ENCODE peak calls at places on chromosome 18, in five cellular contexts. One of them, this sample, is unnamed.

GRCh38 chr18:46283895-46284295 is 179.7 kb downstream of the HAUS1 start:
- DNase-seq in Calu3: no peak
- DNase-seq in AG04450: no peak
- DNase-seq in prostate gland: no peak
- DNase-seq in stomach: no peak
- DNase-seq in this sample: no peak

GRCh38 chr18:7607535-7608173 is 40.5 kb downstream of the PTPRM start:
- DNase-seq in Calu3: no peak
- DNase-seq in AG04450: no peak
- DNase-seq in prostate gland: no peak
- DNase-seq in stomach: no peak
- DNase-seq in this sample: no peak

GRCh38 chr18:34511435-34511834 is 198.7 kb upstream of the DTNA start:
- DNase-seq in Calu3: no peak
- DNase-seq in AG04450: no peak
- DNase-seq in prostate gland: no peak
- DNase-seq in stomach: no peak
- DNase-seq in this sample: no peak

GRCh38 chr18:27449104-27449503 is 264.0 kb upstream of the CHST9 start:
- DNase-seq in Calu3: no peak
- DNase-seq in AG04450: no peak
- DNase-seq in prostate gland: no peak
- DNase-seq in stomach: no peak
- DNase-seq in this sample: no peak

GRCh38 chr18:23453657-23454011 is 547 bp downstream of the RIOK3 start:
- DNase-seq in Calu3: peak
- DNase-seq in AG04450: no peak
- DNase-seq in prostate gland: peak
- DNase-seq in stomach: no peak
- DNase-seq in this sample: no peak

GRCh38 chr18:23662309-23663263 is at the start of gene ANKRD29:
- DNase-seq in Calu3: peak
- DNase-seq in AG04450: no peak
- DNase-seq in prostate gland: peak
- DNase-seq in stomach: peak
- DNase-seq in this sample: peak

GRCh38 chr18:57543560-57543959 is 42.9 kb downstream of the FECH start:
- DNase-seq in Calu3: no peak
- DNase-seq in AG04450: no peak
- DNase-seq in prostate gland: no peak
- DNase-seq in stomach: no peak
- DNase-seq in this sample: no peak

GRCh38 chr18:67135981-67136380 is 380.5 kb downstream of the DSEL start:
- DNase-seq in Calu3: no peak
- DNase-seq in AG04450: no peak
- DNase-seq in prostate gland: no peak
- DNase-seq in stomach: no peak
- DNase-seq in this sample: no peak

GRCh38 chr18:46160050-46160798 is 56.0 kb downstream of the HAUS1 start:
- DNase-seq in Calu3: no peak
- DNase-seq in AG04450: no peak
- DNase-seq in prostate gland: no peak
- DNase-seq in stomach: no peak
- DNase-seq in this sample: no peak

GRCh38 chr18:12946549-12947354 is 1.1 kb upstream of the SEH1L start:
- DNase-seq in Calu3: peak
- DNase-seq in AG04450: peak
- DNase-seq in prostate gland: no peak
- DNase-seq in stomach: peak
- DNase-seq in this sample: peak

GRCh38 chr18:75625966-75626365 is 198.5 kb upstream of the SMIM21 start:
- DNase-seq in Calu3: no peak
- DNase-seq in AG04450: no peak
- DNase-seq in prostate gland: no peak
- DNase-seq in stomach: no peak
- DNase-seq in this sample: no peak

GRCh38 chr18:69397096-69397495 is 3.6 kb upstream of the DOK6 start:
- DNase-seq in Calu3: no peak
- DNase-seq in AG04450: no peak
- DNase-seq in prostate gland: no peak
- DNase-seq in stomach: no peak
- DNase-seq in this sample: no peak

GRCh38 chr18:57819119-57819518 is 16.0 kb upstream of the ATP8B1 start:
- DNase-seq in Calu3: no peak
- DNase-seq in AG04450: no peak
- DNase-seq in prostate gland: no peak
- DNase-seq in stomach: no peak
- DNase-seq in this sample: no peak

GRCh38 chr18:22084547-22084946 is 84.8 kb upstream of the GATA6 start:
- DNase-seq in Calu3: peak
- DNase-seq in AG04450: no peak
- DNase-seq in prostate gland: no peak
- DNase-seq in stomach: peak
- DNase-seq in this sample: peak

GRCh38 chr18:36895606-36896005 is 66.7 kb downstream of the KIAA1328 start:
- DNase-seq in Calu3: no peak
- DNase-seq in AG04450: no peak
- DNase-seq in prostate gland: no peak
- DNase-seq in stomach: no peak
- DNase-seq in this sample: no peak

GRCh38 chr18:75360206-75360605 is 67.3 kb downstream of the SMIM21 start:
- DNase-seq in Calu3: no peak
- DNase-seq in AG04450: no peak
- DNase-seq in prostate gland: no peak
- DNase-seq in stomach: no peak
- DNase-seq in this sample: no peak

GRCh38 chr18:67068608-67069007 is 447.9 kb downstream of the DSEL start:
- DNase-seq in Calu3: no peak
- DNase-seq in AG04450: no peak
- DNase-seq in prostate gland: no peak
- DNase-seq in stomach: no peak
- DNase-seq in this sample: no peak

GRCh38 chr18:27604583-27604982 is 419.5 kb upstream of the CHST9 start:
- DNase-seq in Calu3: peak
- DNase-seq in AG04450: no peak
- DNase-seq in prostate gland: no peak
- DNase-seq in stomach: no peak
- DNase-seq in this sample: no peak

GRCh38 chr18:24227976-24228660 is 89.3 kb downstream of the CABYR start:
- DNase-seq in Calu3: peak
- DNase-seq in AG04450: peak
- DNase-seq in prostate gland: no peak
- DNase-seq in stomach: no peak
- DNase-seq in this sample: no peak

GRCh38 chr18:46261799-46262198 is 157.6 kb downstream of the HAUS1 start:
- DNase-seq in Calu3: no peak
- DNase-seq in AG04450: no peak
- DNase-seq in prostate gland: no peak
- DNase-seq in stomach: no peak
- DNase-seq in this sample: no peak

GRCh38 chr18:42514522-42514921 is 559.5 kb downstream of the PIK3C3 start:
- DNase-seq in Calu3: no peak
- DNase-seq in AG04450: no peak
- DNase-seq in prostate gland: no peak
- DNase-seq in stomach: no peak
- DNase-seq in this sample: no peak

GRCh38 chr18:12254820-12255511 is 805 bp downstream of the CIDEA start:
- DNase-seq in Calu3: no peak
- DNase-seq in AG04450: no peak
- DNase-seq in prostate gland: no peak
- DNase-seq in stomach: no peak
- DNase-seq in this sample: no peak

GRCh38 chr18:42401131-42401673 is 446.2 kb downstream of the PIK3C3 start:
- DNase-seq in Calu3: no peak
- DNase-seq in AG04450: no peak
- DNase-seq in prostate gland: no peak
- DNase-seq in stomach: no peak
- DNase-seq in this sample: no peak

GRCh38 chr18:58117685-58118403 is 73.8 kb downstream of the NEDD4L start:
- DNase-seq in Calu3: peak
- DNase-seq in AG04450: peak
- DNase-seq in prostate gland: peak
- DNase-seq in stomach: peak
- DNase-seq in this sample: peak

GRCh38 chr18:55485666-55486065 is 102.3 kb downstream of the TCF4 start:
- DNase-seq in Calu3: no peak
- DNase-seq in AG04450: no peak
- DNase-seq in prostate gland: no peak
- DNase-seq in stomach: no peak
- DNase-seq in this sample: no peak

GRCh38 chr18:30522288-30522929 is 520.1 kb downstream of the DSC3 start:
- DNase-seq in Calu3: no peak
- DNase-seq in AG04450: no peak
- DNase-seq in prostate gland: no peak
- DNase-seq in stomach: no peak
- DNase-seq in this sample: no peak

GRCh38 chr18:31270578-31270977 is 47.4 kb upstream of the DSG1 start:
- DNase-seq in Calu3: no peak
- DNase-seq in AG04450: no peak
- DNase-seq in prostate gland: no peak
- DNase-seq in stomach: no peak
- DNase-seq in this sample: no peak

GRCh38 chr18:44098551-44099098 is 582.1 kb upstream of the SETBP1 start:
- DNase-seq in Calu3: no peak
- DNase-seq in AG04450: no peak
- DNase-seq in prostate gland: no peak
- DNase-seq in stomach: no peak
- DNase-seq in this sample: no peak
- TF ChIP-seq CTCF in Calu3: no peak
- TF ChIP-seq CTCF in AG04450: peak
- TF ChIP-seq CTCF in prostate gland: no peak
- TF ChIP-seq CTCF in stomach: no peak
- TF ChIP-seq CTCF in this sample: peak

GRCh38 chr18:63155169-63155852 is 164.3 kb downstream of the BCL2 start:
- DNase-seq in Calu3: peak
- DNase-seq in AG04450: no peak
- DNase-seq in prostate gland: peak
- DNase-seq in stomach: peak
- DNase-seq in this sample: peak
- TF ChIP-seq CTCF in Calu3: peak
- TF ChIP-seq CTCF in AG04450: peak
- TF ChIP-seq CTCF in prostate gland: peak
- TF ChIP-seq CTCF in stomach: no peak
- TF ChIP-seq CTCF in this sample: peak

GRCh38 chr18:48951448-48952286 is 902 bp upstream of the SMAD7 start:
- DNase-seq in Calu3: peak
- DNase-seq in AG04450: no peak
- DNase-seq in prostate gland: peak
- DNase-seq in stomach: peak
- DNase-seq in this sample: peak
- TF ChIP-seq CTCF in Calu3: peak
- TF ChIP-seq CTCF in AG04450: peak
- TF ChIP-seq CTCF in prostate gland: peak
- TF ChIP-seq CTCF in stomach: no peak
- TF ChIP-seq CTCF in this sample: no peak

DNA sequence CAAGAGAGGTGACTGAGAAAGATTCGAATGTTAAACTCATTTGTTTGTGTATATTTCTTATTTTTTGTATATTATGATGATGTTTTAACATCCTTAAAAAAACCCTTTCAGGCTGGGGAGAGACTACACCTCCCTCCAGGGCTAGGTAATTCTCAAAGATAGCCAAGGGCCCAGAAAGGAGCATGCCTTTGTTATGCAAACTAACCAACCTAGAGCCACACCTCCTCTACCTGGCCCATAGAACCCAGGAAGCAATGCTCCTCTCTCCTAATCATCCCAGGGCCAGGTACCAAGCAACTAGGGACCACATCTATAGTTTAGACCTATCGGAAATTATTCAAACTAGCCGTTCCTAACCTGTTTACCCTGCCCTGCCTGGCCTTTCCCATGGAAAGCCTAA is 79.8 kb downstream of the COLEC12 start:
- DNase-seq in Calu3: no peak
- DNase-seq in AG04450: no peak
- DNase-seq in prostate gland: no peak
- DNase-seq in stomach: no peak
- DNase-seq in this sample: no peak
- TF ChIP-seq CTCF in Calu3: no peak
- TF ChIP-seq CTCF in AG04450: no peak
- TF ChIP-seq CTCF in prostate gland: no peak
- TF ChIP-seq CTCF in stomach: no peak
- TF ChIP-seq CTCF in this sample: no peak

GRCh38 chr18:48540329-48541025 is 1.6 kb downstream of the CTIF start:
- DNase-seq in Calu3: peak
- DNase-seq in AG04450: no peak
- DNase-seq in prostate gland: peak
- DNase-seq in stomach: peak
- DNase-seq in this sample: peak
- TF ChIP-seq CTCF in Calu3: peak
- TF ChIP-seq CTCF in AG04450: peak
- TF ChIP-seq CTCF in prostate gland: no peak
- TF ChIP-seq CTCF in stomach: no peak
- TF ChIP-seq CTCF in this sample: no peak